ENCODE peak calls at places on chromosomes 3 and 15, in seven cellular contexts. D, Z, U, F, Q, A and S are unnamed samples.

GRCh38 chr3:133583396-133583795 is 9.9 kb downstream of the CDV3 start:
- DNase-seq in D (no peak), Z (no peak), U (no peak), F (no peak), Q (no peak), A (no peak), S (no peak)

GRCh38 chr3:87173071-87173470 is 54.0 kb upstream of the CHMP2B start:
- DNase-seq in D (no peak), Z (no peak), U (no peak), F (no peak), Q (no peak), A (no peak), S (no peak)

GRCh38 chr15:99251436-99251821 is at the start of gene LRRC28:
- DNase-seq in D (no peak), Z (no peak), U (no peak), F (no peak), Q (no peak), A (peak), S (no peak)

GRCh38 chr3:194971965-194972364 is 286.3 kb downstream of the FAM43A start:
- DNase-seq in D (no peak), Z (no peak), U (no peak), F (no peak), Q (peak), A (no peak), S (peak)

GRCh38 chr15:95464091-95464888 is 866.2 kb upstream of the NR2F2 start:
- DNase-seq in D (no peak), Z (no peak), U (no peak), F (no peak), Q (no peak), A (no peak), S (peak)

GRCh38 chr15:66620744-66621344 is 55.0 kb upstream of the LCTL start:
- DNase-seq in D (no peak), Z (no peak), U (no peak), F (no peak), Q (no peak), A (no peak), S (no peak)

GRCh38 chr3:148759425-148759824 is 61.7 kb downstream of the AGTR1 start:
- DNase-seq in D (no peak), Z (no peak), U (no peak), F (no peak), Q (no peak), A (no peak), S (no peak)

GRCh38 chr15:70535071-70535954 is 228.0 kb downstream of the UACA start:
- DNase-seq in D (no peak), Z (no peak), U (no peak), F (no peak), Q (peak), A (no peak), S (no peak)

GRCh38 chr3:89578253-89578529 is 470.8 kb downstream of the EPHA3 start:
- DNase-seq in D (no peak), Z (no peak), U (no peak), F (no peak), Q (no peak), A (no peak), S (no peak)

GRCh38 chr15:81235781-81236507 is 39.3 kb downstream of the IL16 start:
- DNase-seq in D (no peak), Z (no peak), U (no peak), F (no peak), Q (no peak), A (no peak), S (no peak)

GRCh38 chr3:99911433-99911832 is 93.8 kb downstream of the CMSS1 start:
- DNase-seq in D (no peak), Z (no peak), U (no peak), F (peak), Q (no peak), A (no peak), S (no peak)

GRCh38 chr3:189099031-189099471 is 72.7 kb upstream of the TPRG1 start:
- DNase-seq in D (no peak), Z (no peak), U (no peak), F (no peak), Q (no peak), A (no peak), S (no peak)

GRCh38 chr3:52405066-52405465 is 39.8 kb downstream of the SEMA3G start:
- DNase-seq in D (no peak), Z (no peak), U (no peak), F (peak), Q (no peak), A (no peak), S (no peak)

GRCh38 chr3:156687023-156687422 is 12.6 kb downstream of the TIPARP start:
- DNase-seq in D (no peak), Z (no peak), U (no peak), F (no peak), Q (no peak), A (no peak), S (no peak)

GRCh38 chr3:137765310-137766033 is 1.4 kb downstream of the SOX14 start:
- DNase-seq in D (no peak), Z (no peak), U (no peak), F (peak), Q (peak), A (no peak), S (no peak)

DNA sequence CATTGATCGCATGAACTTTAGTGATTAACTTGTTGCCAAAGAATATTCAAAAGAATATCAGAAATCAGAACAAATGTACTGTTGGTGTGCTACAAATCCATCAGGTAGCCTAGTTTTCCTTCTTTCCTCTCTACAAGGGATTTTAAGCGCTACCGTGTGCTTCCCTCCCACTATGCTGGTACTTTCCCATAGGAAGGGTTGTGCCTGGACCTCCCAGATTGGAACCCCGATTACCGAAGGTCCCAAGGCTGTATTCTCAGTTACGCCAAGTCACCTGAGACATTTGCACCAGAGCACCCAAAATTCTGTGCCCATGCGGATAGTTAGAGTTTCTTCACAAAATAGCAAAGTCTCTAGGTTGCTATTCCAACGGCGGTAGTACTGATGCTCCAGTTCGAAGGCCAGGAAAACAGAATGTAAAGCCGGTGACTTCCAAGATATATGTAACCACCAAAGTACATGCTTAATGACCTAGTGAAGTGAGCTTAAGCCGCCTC is 23.4 kb upstream of the GATM start:
- DNase-seq in D (no peak), Z (no peak), U (no peak), F (peak), Q (no peak), A (no peak), S (no peak)
- TF ChIP-seq JUND in D (no peak), Z (no peak), U (no peak), F (no peak), Q (no peak), A (no peak), S (no peak)

DNA sequence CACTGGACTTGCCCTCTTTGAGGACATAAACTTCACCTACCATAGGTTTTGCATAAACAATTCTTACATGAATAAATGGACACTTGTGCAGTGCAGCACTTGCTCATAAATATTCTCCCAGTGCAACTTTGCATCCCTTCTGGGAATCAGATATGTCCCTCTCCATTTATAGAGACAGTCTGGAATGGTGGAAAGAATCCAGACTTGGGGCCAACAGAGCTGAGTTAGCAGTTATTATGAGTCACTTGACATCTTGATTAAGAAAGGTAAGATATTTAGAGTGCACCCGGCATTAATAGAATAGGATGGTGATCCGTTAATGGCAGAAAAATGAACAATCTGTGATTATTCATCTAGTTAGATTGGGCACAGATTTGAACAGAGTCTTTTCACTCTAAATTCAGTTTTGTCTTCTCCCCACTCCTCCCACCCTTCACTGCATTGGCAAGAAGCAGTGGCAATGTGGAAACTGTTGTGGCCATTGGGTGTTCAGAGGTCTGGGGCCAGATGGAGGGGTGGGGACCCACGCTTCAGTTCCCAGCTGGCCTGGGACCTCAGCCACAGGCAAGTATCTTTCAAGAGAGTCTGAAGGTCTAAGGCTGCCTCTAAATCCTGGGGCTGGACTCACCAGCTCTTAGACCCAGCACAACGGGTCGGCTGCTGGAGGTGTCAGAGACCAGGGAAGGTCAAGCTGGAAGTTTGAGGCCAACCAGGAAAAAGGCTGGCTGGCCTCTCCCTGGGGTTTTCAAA is 58.9 kb upstream of the KY start:
- DNase-seq in D (no peak), Z (no peak), U (no peak), F (no peak), Q (no peak), A (no peak), S (no peak)
- TF ChIP-seq JUND in D (no peak), Z (no peak), U (no peak), F (peak), Q (no peak), A (no peak), S (no peak)

DNA sequence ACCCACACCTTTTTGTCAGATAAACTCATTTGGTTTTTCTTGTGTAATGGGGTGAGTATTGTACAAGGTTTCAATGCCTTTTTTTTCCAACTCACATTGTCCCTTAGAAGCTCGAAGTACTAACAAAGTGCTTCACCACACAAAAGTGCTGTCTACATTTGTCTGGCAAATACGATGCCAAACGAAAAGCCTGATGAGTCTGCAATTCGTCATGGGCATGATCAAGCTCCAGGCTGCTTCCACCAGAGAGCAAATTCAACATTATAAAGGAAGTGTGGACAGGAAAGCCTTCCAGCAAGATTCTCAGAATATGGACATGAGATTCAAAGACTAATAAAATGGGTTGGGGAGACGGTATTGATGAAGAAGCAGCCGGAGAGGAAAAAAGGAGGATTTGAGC is 495.0 kb downstream of the FHIT start:
- DNase-seq in D (no peak), Z (no peak), U (no peak), F (no peak), Q (no peak), A (no peak), S (no peak)
- TF ChIP-seq JUND in D (no peak), Z (no peak), U (no peak), F (no peak), Q (no peak), A (no peak), S (no peak)

GRCh38 chr3:102091358-102091757 is 242.0 kb downstream of the NFKBIZ start:
- DNase-seq in D (no peak), Z (no peak), U (no peak), F (no peak), Q (no peak), A (no peak), S (no peak)

GRCh38 chr3:102089904-102090492 is 240.7 kb downstream of the NFKBIZ start:
- DNase-seq in D (no peak), Z (no peak), U (no peak), F (no peak), Q (no peak), A (no peak), S (no peak)

GRCh38 chr3:102089182-102089581 is 239.9 kb downstream of the NFKBIZ start:
- DNase-seq in D (no peak), Z (no peak), U (no peak), F (no peak), Q (no peak), A (no peak), S (no peak)

GRCh38 chr3:102092617-102093466 is 243.5 kb downstream of the NFKBIZ start:
- DNase-seq in D (no peak), Z (no peak), U (no peak), F (no peak), Q (no peak), A (no peak), S (no peak)

DNA sequence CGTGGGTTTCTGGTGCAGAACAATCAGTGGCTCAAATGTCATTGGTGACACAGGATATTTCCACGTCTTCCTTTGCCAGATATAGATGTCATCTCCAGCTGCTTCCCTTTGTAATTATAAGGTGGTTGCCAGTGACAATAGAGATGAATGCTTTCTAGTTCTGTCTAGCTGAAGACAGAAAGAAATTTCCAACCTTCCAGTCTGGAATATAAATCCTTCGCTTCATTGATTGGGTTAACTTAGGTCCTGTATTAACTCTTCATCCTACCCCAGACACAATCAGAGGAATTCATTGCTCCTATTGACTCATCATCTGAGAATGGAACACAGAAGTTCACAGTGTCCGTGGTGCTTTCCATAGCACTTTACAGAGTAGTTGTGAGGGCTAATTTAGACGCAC is 241.3 kb downstream of the NFKBIZ start:
- DNase-seq in D (no peak), Z (no peak), U (no peak), F (no peak), Q (no peak), A (no peak), S (no peak)
- TF ChIP-seq JUND in D (no peak), Z (no peak), U (no peak), F (peak), Q (no peak), A (no peak), S (no peak)

DNA sequence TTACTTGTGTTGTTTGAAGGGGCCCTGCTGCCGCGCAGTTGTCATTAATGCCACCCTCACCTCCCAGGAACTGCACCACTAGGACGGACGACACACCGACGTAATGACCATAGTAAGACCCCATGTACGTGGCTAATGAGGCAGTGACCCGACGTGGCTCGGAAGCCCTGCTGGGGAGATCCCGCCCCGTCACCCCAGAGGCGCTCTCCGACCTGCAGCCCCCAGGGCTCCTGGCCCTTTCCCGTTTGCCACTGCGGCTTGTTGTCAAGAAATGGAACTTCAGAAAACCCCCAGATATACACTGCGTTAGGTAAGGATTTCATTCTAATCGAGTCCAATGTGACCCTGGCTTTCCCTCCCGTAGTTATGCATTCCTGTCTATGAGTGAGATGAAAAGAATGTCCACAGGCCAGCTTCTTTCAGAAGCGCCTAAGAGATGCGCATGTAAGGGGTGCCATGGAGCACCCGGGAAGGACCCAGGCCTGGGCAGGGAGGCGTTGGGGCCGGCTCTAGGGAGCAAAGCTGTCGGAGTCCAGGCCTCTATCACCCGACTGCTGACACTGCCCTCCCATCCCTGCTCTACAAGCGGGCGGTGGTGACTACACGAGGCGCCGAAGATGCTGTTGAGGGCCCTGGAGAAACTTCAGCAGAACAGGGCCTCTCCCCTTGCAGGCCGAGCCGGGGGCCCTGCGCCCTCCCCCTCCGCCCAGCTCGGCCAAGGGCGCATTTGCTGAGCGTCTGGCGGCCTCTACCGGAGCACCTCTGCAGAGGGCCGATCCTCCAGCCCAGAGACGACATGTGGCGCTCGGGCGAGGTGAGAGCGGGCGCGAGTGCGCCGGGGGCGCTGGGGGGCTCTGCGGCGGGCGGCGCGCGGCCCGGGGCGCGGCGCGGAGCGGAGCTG is at the start of gene GABRA5:
- DNase-seq in D (no peak), Z (no peak), U (no peak), F (peak), Q (peak), A (no peak), S (peak)
- TF ChIP-seq JUND in D (no peak), Z (no peak), U (no peak), F (no peak), Q (no peak), A (no peak), S (no peak)

DNA sequence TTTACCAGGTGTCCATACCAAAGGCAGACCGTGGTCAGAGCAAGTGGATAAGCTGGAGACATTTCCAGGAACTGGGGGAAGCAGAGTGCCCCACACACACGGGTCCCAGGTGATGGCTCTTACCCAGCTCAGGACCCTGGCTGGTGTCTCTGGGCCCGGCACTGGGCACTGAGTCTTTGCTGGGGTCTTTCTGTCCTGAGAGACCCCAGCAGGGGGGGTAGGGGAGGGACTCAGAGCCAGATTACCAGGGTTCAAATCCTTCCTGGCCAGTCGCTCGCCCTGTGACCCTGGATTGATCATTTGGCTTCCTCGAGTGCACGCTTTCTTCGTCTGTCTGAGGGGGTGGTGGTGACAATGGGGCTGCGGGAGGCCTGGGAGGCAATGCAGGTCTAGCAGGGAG is 95.7 kb downstream of the PLXNA1 start:
- DNase-seq in D (no peak), Z (no peak), U (no peak), F (no peak), Q (no peak), A (no peak), S (no peak)
- TF ChIP-seq JUND in D (no peak), Z (no peak), U (no peak), F (no peak), Q (no peak), A (no peak), S (no peak)

GRCh38 chr15:38611228-38611627 is 46.6 kb upstream of the RASGRP1 start:
- DNase-seq in D (no peak), Z (no peak), U (no peak), F (no peak), Q (no peak), A (no peak), S (no peak)
- TF ChIP-seq JUND in D (no peak), Z (no peak), U (no peak), F (no peak), Q (no peak), A (no peak), S (no peak)

DNA sequence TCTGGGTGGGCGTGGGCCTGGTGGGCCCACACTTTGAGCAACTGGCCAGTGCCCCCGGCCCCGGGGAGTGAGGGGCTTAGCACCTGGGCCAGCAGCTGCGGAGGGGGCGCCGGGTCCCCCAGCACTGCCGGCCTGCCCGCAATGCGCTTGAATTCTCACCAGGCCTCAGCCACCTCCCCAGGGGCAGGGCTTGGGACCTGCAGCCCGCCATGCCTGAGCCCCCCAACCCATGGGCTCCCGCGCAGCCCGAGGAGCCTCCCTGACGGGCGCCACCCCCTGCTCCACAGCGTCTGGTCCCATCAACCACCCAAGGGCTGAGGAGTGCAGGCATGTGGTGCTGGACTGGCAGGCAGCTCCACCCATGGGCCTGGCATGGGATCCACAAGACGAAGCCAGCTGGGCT is 484.3 kb downstream of the UNC13C start:
- DNase-seq in D (no peak), Z (no peak), U (no peak), F (no peak), Q (no peak), A (no peak), S (no peak)
- TF ChIP-seq JUND in D (no peak), Z (no peak), U (no peak), F (no peak), Q (no peak), A (no peak), S (no peak)

DNA sequence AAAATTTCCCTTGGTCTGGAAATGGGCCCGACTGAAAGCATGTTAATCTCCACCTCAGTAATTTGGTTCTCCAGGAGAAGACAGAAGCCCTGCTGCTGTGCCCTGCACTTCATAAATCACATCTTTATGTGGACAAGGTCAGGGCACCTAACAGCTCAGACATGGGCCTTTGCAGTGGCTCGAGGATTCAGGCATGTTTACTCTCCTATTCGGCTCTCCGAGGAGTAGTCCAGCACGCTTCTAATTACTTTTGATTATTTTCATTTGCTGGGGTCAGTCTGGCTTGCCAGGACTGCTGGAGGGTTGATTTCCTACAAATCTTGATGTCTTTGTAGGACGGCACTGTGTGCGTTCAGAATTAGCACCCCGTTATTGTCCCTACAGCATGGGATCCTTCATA is 511.2 kb downstream of the MECOM start:
- DNase-seq in D (no peak), Z (no peak), U (no peak), F (peak), Q (no peak), A (no peak), S (no peak)
- TF ChIP-seq JUND in D (no peak), Z (no peak), U (no peak), F (no peak), Q (no peak), A (no peak), S (no peak)

DNA sequence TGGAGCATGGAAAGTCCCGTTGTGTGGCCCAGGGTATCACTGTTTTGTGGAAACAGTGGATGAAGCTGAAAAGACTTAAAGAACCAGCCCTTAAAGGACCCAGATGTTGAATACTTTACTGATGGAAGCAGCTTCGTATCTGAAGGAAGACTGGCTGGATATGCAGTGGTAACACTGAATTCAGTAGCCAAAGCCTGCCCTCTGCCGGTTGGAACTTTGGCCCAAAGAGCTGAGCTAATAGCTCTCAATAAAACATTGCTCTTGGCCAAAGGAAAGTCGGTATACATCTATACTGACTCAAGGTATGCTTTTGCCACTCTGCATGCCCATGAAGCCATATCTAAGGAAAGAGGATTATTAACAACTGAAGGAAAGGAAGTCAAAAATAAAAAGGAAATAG is 885.4 kb downstream of the PDCD6IP start:
- DNase-seq in D (no peak), Z (peak), U (no peak), F (peak), Q (peak), A (peak), S (peak)
- TF ChIP-seq JUND in D (no peak), Z (no peak), U (no peak), F (no peak), Q (no peak), A (no peak), S (no peak)